ENCODE peak calls at places on chromosomes 4 and X, in seven cellular contexts. L is progenitor cell of endocrine pancreas; G is glutamatergic neuron; C is effector CD4-positive, alpha-beta T cell; A is coronary artery; X is choroid plexus epithelial cell; W is EL. J is an unnamed sample.

GRCh38 chr4:174005422-174005821 is 278.0 kb downstream of the FBXO8 start:
- DNase-seq in G (no peak), L (no peak), C (no peak), X (no peak), W (no peak), A (no peak), J (no peak)

GRCh38 chrX:1464282-1465131 is 11.8 kb upstream of the ASMTL start:
- DNase-seq in C (no peak), A (peak; percentile 65), L (peak; percentile 4), G (no peak), W (no peak), X (no peak), J (no peak)

GRCh38 chr4:109947457-109947856 is 34.8 kb downstream of the EGF start:
- DNase-seq in G (no peak), L (no peak), X (peak; percentile 26), W (peak; percentile 39), C (no peak), A (no peak), J (peak; percentile 70)

GRCh38 chrX:111756486-111756885 is 75.5 kb downstream of the ALG13 start:
- DNase-seq in X (no peak), L (no peak), G (no peak), W (no peak), A (no peak), C (no peak), J (no peak)

GRCh38 chr4:55475394-55476243 is 71.1 kb downstream of the CLOCK start:
- DNase-seq in C (no peak), W (peak; percentile 79), L (no peak), G (no peak), X (peak; percentile 72), A (no peak), J (peak; percentile 81)

GRCh38 chrX:149950681-149951080 is 12.4 kb upstream of the EOLA2 start:
- DNase-seq in W (peak; percentile 57), L (no peak), X (peak; percentile 75), C (no peak), G (no peak), A (no peak), J (peak; percentile 63)

GRCh38 chr4:113146876-113147358 is 97.5 kb downstream of the ANK2 start:
- DNase-seq in X (peak; percentile 28), G (no peak), C (no peak), W (no peak), L (no peak), A (no peak), J (peak; percentile 13)

GRCh38 chr4:113634081-113634969 is 127.2 kb downstream of the CAMK2D start:
- DNase-seq in L (no peak), X (no peak), A (no peak), C (no peak), G (no peak), W (no peak), J (no peak)

GRCh38 chrX:9642270-9642995 is 123.2 kb downstream of the GPR143 start:
- DNase-seq in L (no peak), G (no peak), A (no peak), X (no peak), C (no peak), W (no peak), J (no peak)

GRCh38 chrX:132071260-132071659 is 48.2 kb downstream of the STK26 start:
- DNase-seq in A (no peak), C (no peak), X (peak; percentile 27), L (no peak), W (no peak), G (no peak), J (peak; percentile 25)

GRCh38 chr4:118398226-118399090 is 45.7 kb upstream of the PRSS12 start:
- DNase-seq in A (no peak), C (no peak), L (no peak), W (no peak), X (no peak), G (no peak), J (no peak)

GRCh38 chrX:41621236-41621651 is 67.5 kb upstream of the GPR34 start:
- DNase-seq in X (peak; percentile 76), A (no peak), W (peak; percentile 41), G (no peak), L (no peak), C (no peak), J (peak; percentile 43)

GRCh38 chr4:68267433-68267944 is 22.0 kb upstream of the TMPRSS11B start:
- DNase-seq in W (peak; percentile 45), C (no peak), G (no peak), L (no peak), X (peak; percentile 93), A (no peak), J (peak; percentile 55)

J was measured in ELR.